ENCODE peak calls at places on chromosomes 16 and 17, in ten cellular contexts. One of them, this sample, is unnamed.

GRCh38 chr16:85002643-85003042 is 8.7 kb downstream of the ZDHHC7 start:
- DNase-seq in K562: no peak
- DNase-seq in cardiac fibroblast: no peak
- DNase-seq in A673: no peak
- DNase-seq in ovary: no peak
- DNase-seq in right atrium auricular region: no peak
- DNase-seq in heart left ventricle: peak
- DNase-seq in lower leg skin: no peak
- DNase-seq in prostate gland: no peak
- DNase-seq in cardiac muscle cell: no peak
- DNase-seq in this sample: no peak

GRCh38 chr16:68126395-68126794 is 41.2 kb downstream of the NFATC3 start:
- DNase-seq in K562: no peak
- DNase-seq in cardiac fibroblast: no peak
- DNase-seq in A673: no peak
- DNase-seq in ovary: no peak
- DNase-seq in right atrium auricular region: no peak
- DNase-seq in heart left ventricle: no peak
- DNase-seq in lower leg skin: no peak
- DNase-seq in prostate gland: no peak
- DNase-seq in cardiac muscle cell: no peak
- DNase-seq in this sample: no peak

GRCh38 chr17:71068351-71068750 is 899.0 kb downstream of the KCNJ2 start:
- DNase-seq in K562: no peak
- DNase-seq in cardiac fibroblast: no peak
- DNase-seq in A673: no peak
- DNase-seq in ovary: no peak
- DNase-seq in right atrium auricular region: no peak
- DNase-seq in heart left ventricle: no peak
- DNase-seq in lower leg skin: no peak
- DNase-seq in prostate gland: no peak
- DNase-seq in cardiac muscle cell: no peak
- DNase-seq in this sample: no peak

GRCh38 chr17:2023256-2023655 is 1.9 kb downstream of the RTN4RL1 start:
- DNase-seq in K562: no peak
- DNase-seq in cardiac fibroblast: no peak
- DNase-seq in A673: no peak
- DNase-seq in ovary: no peak
- DNase-seq in right atrium auricular region: no peak
- DNase-seq in heart left ventricle: no peak
- DNase-seq in lower leg skin: no peak
- DNase-seq in prostate gland: no peak
- DNase-seq in cardiac muscle cell: no peak
- DNase-seq in this sample: no peak

GRCh38 chr17:32819787-32820186 is 57.1 kb downstream of the MYO1D start:
- DNase-seq in K562: no peak
- DNase-seq in cardiac fibroblast: no peak
- DNase-seq in A673: no peak
- DNase-seq in ovary: no peak
- DNase-seq in right atrium auricular region: no peak
- DNase-seq in heart left ventricle: no peak
- DNase-seq in lower leg skin: no peak
- DNase-seq in prostate gland: no peak
- DNase-seq in cardiac muscle cell: no peak
- DNase-seq in this sample: no peak

GRCh38 chr17:71578446-71578845 is 542.4 kb upstream of the SOX9 start:
- DNase-seq in K562: no peak
- DNase-seq in cardiac fibroblast: no peak
- DNase-seq in A673: no peak
- DNase-seq in ovary: no peak
- DNase-seq in right atrium auricular region: no peak
- DNase-seq in heart left ventricle: no peak
- DNase-seq in lower leg skin: no peak
- DNase-seq in prostate gland: no peak
- DNase-seq in cardiac muscle cell: no peak
- DNase-seq in this sample: no peak

GRCh38 chr17:60600490-60601431 is 768 bp downstream of the PPM1D start:
- DNase-seq in K562: peak
- DNase-seq in cardiac fibroblast: peak
- DNase-seq in A673: peak
- DNase-seq in ovary: peak
- DNase-seq in right atrium auricular region: peak
- DNase-seq in heart left ventricle: no peak
- DNase-seq in lower leg skin: peak
- DNase-seq in prostate gland: peak
- DNase-seq in cardiac muscle cell: peak
- DNase-seq in this sample: peak

GRCh38 chr16:21233521-21234150 is at the start of gene ANKS4B:
- DNase-seq in K562: no peak
- DNase-seq in cardiac fibroblast: no peak
- DNase-seq in A673: no peak
- DNase-seq in ovary: no peak
- DNase-seq in right atrium auricular region: no peak
- DNase-seq in heart left ventricle: no peak
- DNase-seq in lower leg skin: no peak
- DNase-seq in prostate gland: no peak
- DNase-seq in cardiac muscle cell: no peak
- DNase-seq in this sample: no peak

GRCh38 chr16:63361032-63361624 is 1324.9 kb upstream of the CDH8 start:
- DNase-seq in K562: peak
- DNase-seq in cardiac fibroblast: peak
- DNase-seq in A673: peak
- DNase-seq in ovary: no peak
- DNase-seq in right atrium auricular region: no peak
- DNase-seq in heart left ventricle: no peak
- DNase-seq in lower leg skin: no peak
- DNase-seq in prostate gland: no peak
- DNase-seq in cardiac muscle cell: peak
- DNase-seq in this sample: peak

GRCh38 chr16:13873835-13874438 is 46.0 kb upstream of the ERCC4 start:
- DNase-seq in K562: peak
- DNase-seq in cardiac fibroblast: peak
- DNase-seq in A673: peak
- DNase-seq in ovary: no peak
- DNase-seq in right atrium auricular region: no peak
- DNase-seq in heart left ventricle: no peak
- DNase-seq in lower leg skin: no peak
- DNase-seq in prostate gland: no peak
- DNase-seq in cardiac muscle cell: peak
- DNase-seq in this sample: peak

GRCh38 chr17:6796017-6796886 is 20.2 kb downstream of the FBXO39 start:
- DNase-seq in K562: no peak
- DNase-seq in cardiac fibroblast: no peak
- DNase-seq in A673: no peak
- DNase-seq in ovary: no peak
- DNase-seq in right atrium auricular region: no peak
- DNase-seq in heart left ventricle: no peak
- DNase-seq in lower leg skin: no peak
- DNase-seq in prostate gland: no peak
- DNase-seq in cardiac muscle cell: no peak
- DNase-seq in this sample: no peak

GRCh38 chr16:74742051-74742481 is 32.6 kb downstream of the FA2H start:
- DNase-seq in K562: no peak
- DNase-seq in cardiac fibroblast: peak
- DNase-seq in A673: peak
- DNase-seq in ovary: no peak
- DNase-seq in right atrium auricular region: no peak
- DNase-seq in heart left ventricle: no peak
- DNase-seq in lower leg skin: no peak
- DNase-seq in prostate gland: no peak
- DNase-seq in cardiac muscle cell: no peak
- DNase-seq in this sample: no peak

GRCh38 chr16:29726845-29727379 is 18.9 kb downstream of the C16orf54 start:
- DNase-seq in K562: no peak
- DNase-seq in cardiac fibroblast: no peak
- DNase-seq in A673: no peak
- DNase-seq in ovary: no peak
- DNase-seq in right atrium auricular region: no peak
- DNase-seq in heart left ventricle: no peak
- DNase-seq in lower leg skin: no peak
- DNase-seq in prostate gland: no peak
- DNase-seq in cardiac muscle cell: no peak
- DNase-seq in this sample: peak

GRCh38 chr17:41799366-41799765 is 12.4 kb downstream of the P3H4 start:
- DNase-seq in K562: no peak
- DNase-seq in cardiac fibroblast: no peak
- DNase-seq in A673: no peak
- DNase-seq in ovary: no peak
- DNase-seq in right atrium auricular region: no peak
- DNase-seq in heart left ventricle: no peak
- DNase-seq in lower leg skin: no peak
- DNase-seq in prostate gland: no peak
- DNase-seq in cardiac muscle cell: no peak
- DNase-seq in this sample: no peak
- H3K4me3 ChIP-seq in K562: no peak
- H3K4me3 ChIP-seq in cardiac fibroblast: no peak
- H3K4me3 ChIP-seq in A673: no peak
- H3K4me3 ChIP-seq in ovary: no peak
- H3K4me3 ChIP-seq in right atrium auricular region: no peak
- H3K4me3 ChIP-seq in heart left ventricle: no peak
- H3K4me3 ChIP-seq in lower leg skin: no peak
- H3K4me3 ChIP-seq in prostate gland: no peak
- H3K4me3 ChIP-seq in cardiac muscle cell: no peak
- H3K4me3 ChIP-seq in this sample: no peak

DNA sequence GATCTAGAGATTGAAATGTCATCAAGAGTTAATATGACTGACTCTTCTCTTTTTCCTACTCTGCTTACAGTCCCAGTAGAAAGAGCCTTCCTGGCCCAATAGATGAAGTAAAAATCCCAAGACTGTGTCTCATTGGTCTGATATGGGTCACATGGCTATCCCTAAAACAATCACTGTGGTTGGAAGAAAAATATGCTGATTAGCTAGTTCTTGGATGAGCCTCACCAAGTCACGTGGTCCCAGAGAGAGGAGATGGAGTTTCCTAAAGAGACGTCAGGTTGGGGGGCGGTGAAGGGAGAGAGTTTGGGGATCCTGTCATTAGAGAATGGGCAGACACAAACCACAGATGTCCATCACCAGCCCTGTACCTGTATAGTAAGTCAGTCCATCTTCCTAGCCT is 466.3 kb downstream of the HAPSTR1 start:
- DNase-seq in K562: no peak
- DNase-seq in cardiac fibroblast: no peak
- DNase-seq in A673: no peak
- DNase-seq in ovary: no peak
- DNase-seq in right atrium auricular region: no peak
- DNase-seq in heart left ventricle: no peak
- DNase-seq in lower leg skin: no peak
- DNase-seq in prostate gland: no peak
- DNase-seq in cardiac muscle cell: no peak
- DNase-seq in this sample: no peak
- TF ChIP-seq CTCF in K562: no peak
- TF ChIP-seq CTCF in cardiac fibroblast: no peak
- TF ChIP-seq CTCF in A673: no peak
- TF ChIP-seq CTCF in ovary: no peak
- TF ChIP-seq CTCF in right atrium auricular region: no peak
- TF ChIP-seq CTCF in heart left ventricle: no peak
- TF ChIP-seq CTCF in lower leg skin: no peak
- TF ChIP-seq CTCF in prostate gland: no peak
- TF ChIP-seq CTCF in cardiac muscle cell: no peak
- TF ChIP-seq CTCF in this sample: no peak

DNA sequence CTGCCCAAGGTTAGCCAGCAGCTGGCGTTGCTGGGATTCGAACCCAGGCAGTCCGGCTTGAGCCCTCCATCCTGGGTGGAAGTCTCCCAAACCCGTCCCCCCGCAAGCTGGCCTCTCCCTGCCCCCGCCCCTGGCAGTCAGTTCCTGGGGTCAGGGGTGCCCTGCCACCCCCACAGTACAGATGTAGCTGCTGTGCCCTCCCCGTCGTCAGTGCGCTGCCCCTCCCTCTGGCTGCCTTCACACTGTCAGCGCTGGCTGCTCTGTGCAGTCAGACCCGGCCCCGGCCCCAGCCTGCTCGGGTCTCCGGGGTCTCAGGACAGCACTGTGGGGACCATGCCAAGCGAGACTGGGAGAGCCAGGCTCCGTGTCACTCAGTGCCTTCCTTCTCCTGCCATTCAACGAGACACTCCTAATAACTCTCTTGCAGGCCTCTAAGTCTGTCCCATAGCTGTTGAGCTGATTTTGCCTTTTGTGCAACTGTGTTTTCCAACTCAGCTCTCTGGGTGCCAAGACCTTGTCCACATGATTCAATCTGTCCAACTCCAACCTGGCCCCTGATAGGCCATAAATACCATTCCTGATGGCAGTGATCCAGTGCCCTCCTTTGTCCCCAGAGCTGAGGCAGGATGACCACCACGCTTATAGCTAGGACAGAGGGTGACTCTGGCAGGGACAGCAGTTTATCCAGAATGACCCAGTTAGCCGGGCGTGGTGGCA is 55.5 kb upstream of the IL34 start:
- DNase-seq in K562: no peak
- DNase-seq in cardiac fibroblast: peak
- DNase-seq in A673: no peak
- DNase-seq in ovary: peak
- DNase-seq in right atrium auricular region: no peak
- DNase-seq in heart left ventricle: peak
- DNase-seq in lower leg skin: no peak
- DNase-seq in prostate gland: no peak
- DNase-seq in cardiac muscle cell: no peak
- DNase-seq in this sample: no peak
- H3K4me3 ChIP-seq in K562: no peak
- H3K4me3 ChIP-seq in cardiac fibroblast: no peak
- H3K4me3 ChIP-seq in A673: no peak
- H3K4me3 ChIP-seq in ovary: no peak
- H3K4me3 ChIP-seq in right atrium auricular region: no peak
- H3K4me3 ChIP-seq in heart left ventricle: peak
- H3K4me3 ChIP-seq in lower leg skin: no peak
- H3K4me3 ChIP-seq in prostate gland: no peak
- H3K4me3 ChIP-seq in cardiac muscle cell: no peak
- H3K4me3 ChIP-seq in this sample: no peak

GRCh38 chr16:12545792-12546342 is 257.8 kb downstream of the CPPED1 start:
- DNase-seq in K562: no peak
- DNase-seq in cardiac fibroblast: no peak
- DNase-seq in A673: no peak
- DNase-seq in ovary: no peak
- DNase-seq in right atrium auricular region: no peak
- DNase-seq in heart left ventricle: no peak
- DNase-seq in lower leg skin: no peak
- DNase-seq in prostate gland: no peak
- DNase-seq in cardiac muscle cell: no peak
- DNase-seq in this sample: no peak

GRCh38 chr16:12543700-12544476 is 259.8 kb downstream of the CPPED1 start:
- DNase-seq in K562: no peak
- DNase-seq in cardiac fibroblast: no peak
- DNase-seq in A673: no peak
- DNase-seq in ovary: no peak
- DNase-seq in right atrium auricular region: no peak
- DNase-seq in heart left ventricle: no peak
- DNase-seq in lower leg skin: no peak
- DNase-seq in prostate gland: no peak
- DNase-seq in cardiac muscle cell: no peak
- DNase-seq in this sample: no peak

GRCh38 chr16:12545292-12545610 is 258.4 kb downstream of the CPPED1 start:
- DNase-seq in K562: no peak
- DNase-seq in cardiac fibroblast: no peak
- DNase-seq in A673: no peak
- DNase-seq in ovary: no peak
- DNase-seq in right atrium auricular region: no peak
- DNase-seq in heart left ventricle: no peak
- DNase-seq in lower leg skin: no peak
- DNase-seq in prostate gland: no peak
- DNase-seq in cardiac muscle cell: no peak
- DNase-seq in this sample: no peak

GRCh38 chr16:12542818-12543699 is 260.6 kb downstream of the CPPED1 start:
- DNase-seq in K562: no peak
- DNase-seq in cardiac fibroblast: no peak
- DNase-seq in A673: no peak
- DNase-seq in ovary: no peak
- DNase-seq in right atrium auricular region: no peak
- DNase-seq in heart left ventricle: no peak
- DNase-seq in lower leg skin: no peak
- DNase-seq in prostate gland: no peak
- DNase-seq in cardiac muscle cell: no peak
- DNase-seq in this sample: peak

GRCh38 chr16:12544477-12545291 is 259.0 kb downstream of the CPPED1 start:
- DNase-seq in K562: no peak
- DNase-seq in cardiac fibroblast: no peak
- DNase-seq in A673: no peak
- DNase-seq in ovary: no peak
- DNase-seq in right atrium auricular region: no peak
- DNase-seq in heart left ventricle: no peak
- DNase-seq in lower leg skin: no peak
- DNase-seq in prostate gland: no peak
- DNase-seq in cardiac muscle cell: no peak
- DNase-seq in this sample: no peak
- TF ChIP-seq CTCF in K562: no peak
- TF ChIP-seq CTCF in cardiac fibroblast: no peak
- TF ChIP-seq CTCF in A673: no peak
- TF ChIP-seq CTCF in ovary: no peak
- TF ChIP-seq CTCF in right atrium auricular region: no peak
- TF ChIP-seq CTCF in heart left ventricle: no peak
- TF ChIP-seq CTCF in lower leg skin: no peak
- TF ChIP-seq CTCF in prostate gland: no peak
- TF ChIP-seq CTCF in cardiac muscle cell: no peak
- TF ChIP-seq CTCF in this sample: no peak